ENCODE peak calls at places on chromosomes 16 and 17, in four cellular contexts. One of them, this sample, is unnamed.

GRCh38 chr17:77851921-77852320 is 106.6 kb upstream of the TNRC6C start:
- DNase-seq in fibroblast of lung: no peak
- DNase-seq in PC-9: no peak
- DNase-seq in CD8-positive, alpha-beta T cell: no peak
- DNase-seq in this sample: no peak

GRCh38 chr16:65534121-65534528 is 412.3 kb upstream of the CDH11 start:
- DNase-seq in PC-9: no peak
- DNase-seq in CD8-positive, alpha-beta T cell: no peak
- DNase-seq in fibroblast of lung: peak; percentile 66
- DNase-seq in this sample: no peak

GRCh38 chr17:68749742-68750562 is 148.8 kb upstream of the FAM20A start:
- DNase-seq in PC-9: no peak
- DNase-seq in fibroblast of lung: no peak
- DNase-seq in CD8-positive, alpha-beta T cell: no peak
- DNase-seq in this sample: no peak

GRCh38 chr16:84715854-84716253 is 16.1 kb downstream of the USP10 start:
- DNase-seq in PC-9: no peak
- DNase-seq in CD8-positive, alpha-beta T cell: no peak
- DNase-seq in fibroblast of lung: no peak
- DNase-seq in this sample: no peak

GRCh38 chr17:10121971-10122707 is 76.3 kb downstream of the GAS7 start:
- DNase-seq in PC-9: no peak
- DNase-seq in fibroblast of lung: no peak
- DNase-seq in CD8-positive, alpha-beta T cell: peak; percentile 30
- DNase-seq in this sample: no peak

GRCh38 chr17:73841431-73842060 is 197.3 kb upstream of the SDK2 start:
- DNase-seq in PC-9: no peak
- DNase-seq in fibroblast of lung: no peak
- DNase-seq in CD8-positive, alpha-beta T cell: no peak
- DNase-seq in this sample: no peak

GRCh38 chr17:56594528-56595418 is 1.3 kb downstream of the NOG start:
- DNase-seq in CD8-positive, alpha-beta T cell: peak; percentile 25
- DNase-seq in fibroblast of lung: peak; percentile 30
- DNase-seq in PC-9: peak; percentile 60
- DNase-seq in this sample: no peak

GRCh38 chr17:59038734-59039133 is 67.9 kb downstream of the TRIM37 start:
- DNase-seq in PC-9: no peak
- DNase-seq in fibroblast of lung: peak; percentile 56
- DNase-seq in CD8-positive, alpha-beta T cell: no peak
- DNase-seq in this sample: no peak

GRCh38 chr17:79029327-79030009 is 5.5 kb downstream of the C1QTNF1 start:
- DNase-seq in fibroblast of lung: no peak
- DNase-seq in CD8-positive, alpha-beta T cell: no peak
- DNase-seq in PC-9: no peak
- DNase-seq in this sample: no peak

GRCh38 chr17:42989146-42989545 is 8.8 kb downstream of the RUNDC1 start:
- DNase-seq in PC-9: no peak
- DNase-seq in fibroblast of lung: no peak
- DNase-seq in CD8-positive, alpha-beta T cell: no peak
- DNase-seq in this sample: no peak

GRCh38 chr17:34386925-34387550 is 24.0 kb upstream of the CCL1 start:
- DNase-seq in fibroblast of lung: peak; percentile 2
- DNase-seq in CD8-positive, alpha-beta T cell: no peak
- DNase-seq in PC-9: no peak
- DNase-seq in this sample: no peak

GRCh38 chr16:58515871-58516767 is 802 bp downstream of the SETD6 start:
- DNase-seq in fibroblast of lung: no peak
- DNase-seq in CD8-positive, alpha-beta T cell: peak; percentile 47
- DNase-seq in PC-9: peak; percentile 59
- DNase-seq in this sample: no peak

GRCh38 chr16:69711115-69711740 is 15.1 kb downstream of the NQO1 start:
- DNase-seq in fibroblast of lung: peak; percentile 94
- DNase-seq in CD8-positive, alpha-beta T cell: no peak
- DNase-seq in PC-9: peak; percentile 63
- DNase-seq in this sample: peak; percentile 15

GRCh38 chr17:61251939-61252865 is 147.4 kb upstream of the TBX2 start:
- DNase-seq in PC-9: no peak
- DNase-seq in CD8-positive, alpha-beta T cell: peak; percentile 7
- DNase-seq in fibroblast of lung: peak; percentile 97
- DNase-seq in this sample: peak; percentile 99

GRCh38 chr16:86142801-86143236 is 243.9 kb downstream of the IRF8 start:
- DNase-seq in CD8-positive, alpha-beta T cell: no peak
- DNase-seq in PC-9: no peak
- DNase-seq in fibroblast of lung: peak; percentile 14
- DNase-seq in this sample: peak; percentile 13

GRCh38 chr17:78817123-78817522 is 23.5 kb downstream of the USP36 start:
- DNase-seq in fibroblast of lung: no peak
- DNase-seq in CD8-positive, alpha-beta T cell: peak; percentile 72
- DNase-seq in PC-9: no peak
- DNase-seq in this sample: no peak

GRCh38 chr16:89552913-89553312 is 7.6 kb upstream of the RPL13 start:
- DNase-seq in fibroblast of lung: no peak
- DNase-seq in PC-9: no peak
- DNase-seq in CD8-positive, alpha-beta T cell: no peak
- DNase-seq in this sample: no peak

GRCh38 chr16:49356728-49357488 is 16.7 kb upstream of the C16orf78 start:
- DNase-seq in fibroblast of lung: no peak
- DNase-seq in CD8-positive, alpha-beta T cell: no peak
- DNase-seq in PC-9: no peak
- DNase-seq in this sample: no peak

GRCh38 chr17:42203354-42203753 is 9.1 kb upstream of the GHDC start:
- DNase-seq in fibroblast of lung: no peak
- DNase-seq in CD8-positive, alpha-beta T cell: no peak
- DNase-seq in PC-9: no peak
- DNase-seq in this sample: no peak

GRCh38 chr17:42101513-42102292 is 3.4 kb upstream of the ZNF385C start:
- DNase-seq in fibroblast of lung: peak; percentile 50
- DNase-seq in PC-9: no peak
- DNase-seq in CD8-positive, alpha-beta T cell: peak; percentile 72
- DNase-seq in this sample: peak; percentile 18

GRCh38 chr17:79812206-79812968 is 15.5 kb upstream of the CBX8 start:
- DNase-seq in CD8-positive, alpha-beta T cell: no peak
- DNase-seq in PC-9: no peak
- DNase-seq in fibroblast of lung: no peak
- DNase-seq in this sample: no peak

GRCh38 chr17:49260011-49260921 is 29.7 kb upstream of the PHOSPHO1 start:
- DNase-seq in PC-9: peak; percentile 62
- DNase-seq in fibroblast of lung: peak; percentile 89
- DNase-seq in CD8-positive, alpha-beta T cell: peak; percentile 51
- DNase-seq in this sample: no peak

GRCh38 chr17:38746893-38747384 is 1.2 kb downstream of the PCGF2 start:
- DNase-seq in PC-9: no peak
- DNase-seq in fibroblast of lung: no peak
- DNase-seq in CD8-positive, alpha-beta T cell: no peak
- DNase-seq in this sample: no peak

GRCh38 chr17:40844671-40845107 is 22.3 kb upstream of the KRT10 start:
- DNase-seq in PC-9: no peak
- DNase-seq in CD8-positive, alpha-beta T cell: no peak
- DNase-seq in fibroblast of lung: no peak
- DNase-seq in this sample: no peak

GRCh38 chr16:4706871-4707270 is 13.5 kb downstream of the NUDT16L1 start:
- DNase-seq in CD8-positive, alpha-beta T cell: no peak
- DNase-seq in fibroblast of lung: no peak
- DNase-seq in PC-9: no peak
- DNase-seq in this sample: no peak

GRCh38 chr17:36600477-36600876 is 906 bp upstream of the MRM1 start:
- DNase-seq in fibroblast of lung: no peak
- DNase-seq in PC-9: no peak
- DNase-seq in CD8-positive, alpha-beta T cell: no peak
- DNase-seq in this sample: no peak

GRCh38 chr17:36602924-36603384 is 1.6 kb downstream of the MRM1 start:
- DNase-seq in fibroblast of lung: peak; percentile 62
- DNase-seq in CD8-positive, alpha-beta T cell: peak; percentile 68
- DNase-seq in PC-9: peak; percentile 53
- DNase-seq in this sample: peak; percentile 34

GRCh38 chr17:36602030-36602737 is 801 bp downstream of the MRM1 start:
- DNase-seq in PC-9: no peak
- DNase-seq in fibroblast of lung: peak; percentile 17
- DNase-seq in CD8-positive, alpha-beta T cell: peak; percentile 15
- DNase-seq in this sample: no peak

GRCh38 chr17:36600936-36601302 is 464 bp upstream of the MRM1 start:
- DNase-seq in CD8-positive, alpha-beta T cell: peak; percentile 35
- DNase-seq in fibroblast of lung: no peak
- DNase-seq in PC-9: no peak
- DNase-seq in this sample: no peak

DNA sequence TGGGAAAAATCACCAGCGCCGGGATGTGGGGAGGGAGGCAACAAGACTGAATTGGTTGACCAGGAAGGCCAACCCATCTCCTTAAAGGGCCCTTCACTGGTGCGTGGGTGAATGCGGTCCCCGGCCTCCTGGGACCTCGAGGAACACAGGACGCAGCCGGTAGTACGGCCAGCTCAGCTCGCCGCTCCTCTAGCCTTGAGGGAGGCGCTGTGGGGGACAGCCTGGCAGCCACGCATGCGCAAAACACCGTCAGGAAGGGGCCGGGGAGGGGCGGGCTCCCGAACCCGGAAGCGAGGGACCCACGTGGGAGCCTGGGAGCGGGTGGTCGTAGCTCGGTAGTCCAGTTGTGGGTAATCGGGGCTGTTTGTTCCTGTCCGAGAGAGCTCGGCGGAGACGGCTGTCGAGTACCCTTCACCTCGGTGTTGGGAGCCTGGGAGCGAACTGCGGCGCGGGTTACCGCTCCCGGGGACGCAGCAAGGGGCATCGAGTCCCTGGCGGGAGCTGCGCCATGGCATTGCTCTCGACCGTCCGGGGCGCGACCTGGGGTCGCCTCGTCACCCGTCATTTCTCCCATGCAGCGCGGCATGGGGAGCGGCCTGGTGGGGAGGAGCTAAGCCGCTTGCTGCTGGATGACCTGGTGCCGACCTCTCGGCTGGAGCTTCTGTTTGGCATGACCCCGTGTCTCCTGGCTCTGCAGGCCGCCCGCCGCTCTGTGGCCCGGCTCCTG is at the start of gene MRM1:
- DNase-seq in PC-9: peak; percentile 86
- DNase-seq in CD8-positive, alpha-beta T cell: peak; percentile 93
- DNase-seq in fibroblast of lung: peak; percentile 87
- DNase-seq in this sample: peak; percentile 58
- TF ChIP-seq CTCF in PC-9: no peak
- TF ChIP-seq CTCF in CD8-positive, alpha-beta T cell: no peak
- TF ChIP-seq CTCF in fibroblast of lung: no peak
- TF ChIP-seq CTCF in this sample: no peak

GRCh38 chr16:29898786-29899515 is 399 bp downstream of the SEZ6L2 start:
- DNase-seq in PC-9: peak; percentile 51
- DNase-seq in CD8-positive, alpha-beta T cell: no peak
- DNase-seq in fibroblast of lung: no peak
- DNase-seq in this sample: no peak
- H3K4me3 ChIP-seq in PC-9: peak overlapping the region; percentile 72
- H3K4me3 ChIP-seq in CD8-positive, alpha-beta T cell: no peak overlapping the region
- H3K4me3 ChIP-seq in fibroblast of lung: no peak overlapping the region
- H3K4me3 ChIP-seq in this sample: peak overlapping the region; percentile 55

GRCh38 chr17:11980813-11981212 is 16.5 kb downstream of the ZNF18 start:
- DNase-seq in fibroblast of lung: no peak
- DNase-seq in PC-9: no peak
- DNase-seq in CD8-positive, alpha-beta T cell: no peak
- DNase-seq in this sample: no peak
- TF ChIP-seq CTCF in fibroblast of lung: peak; percentile 51
- TF ChIP-seq CTCF in PC-9: no peak
- TF ChIP-seq CTCF in CD8-positive, alpha-beta T cell: no peak
- TF ChIP-seq CTCF in this sample: peak; percentile 34

DNA sequence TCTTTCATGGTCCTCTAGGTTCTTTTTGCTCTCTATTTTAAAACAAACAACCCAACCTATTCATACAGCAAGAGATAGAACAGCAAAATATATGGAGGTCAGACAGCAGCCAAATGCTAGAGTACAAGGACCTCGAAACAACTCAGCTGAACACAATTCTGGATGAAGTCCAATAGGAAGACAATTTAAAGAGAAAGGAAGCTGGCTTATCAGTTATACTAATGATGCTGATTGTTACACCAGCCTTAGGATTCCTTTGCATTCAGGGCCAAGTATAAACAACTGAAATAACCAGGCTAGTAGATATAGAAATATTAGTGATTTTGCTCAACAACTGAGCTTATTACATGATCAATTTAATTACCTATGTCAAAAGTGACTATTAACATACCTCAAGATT is 2.5 kb downstream of the SSH2 start:
- DNase-seq in CD8-positive, alpha-beta T cell: no peak
- DNase-seq in PC-9: no peak
- DNase-seq in fibroblast of lung: peak; percentile 21
- DNase-seq in this sample: no peak
- H3K4me3 ChIP-seq in CD8-positive, alpha-beta T cell: no peak overlapping the region
- H3K4me3 ChIP-seq in PC-9: peak overlapping the region; percentile 73
- H3K4me3 ChIP-seq in fibroblast of lung: no peak overlapping the region
- H3K4me3 ChIP-seq in this sample: no peak overlapping the region

GRCh38 chr17:63189930-63190329 is 223.9 kb downstream of the TANC2 start:
- DNase-seq in fibroblast of lung: no peak
- DNase-seq in PC-9: no peak
- DNase-seq in CD8-positive, alpha-beta T cell: no peak
- DNase-seq in this sample: no peak

GRCh38 chr17:63181856-63182255 is 215.8 kb downstream of the TANC2 start:
- DNase-seq in PC-9: no peak
- DNase-seq in fibroblast of lung: no peak
- DNase-seq in CD8-positive, alpha-beta T cell: no peak
- DNase-seq in this sample: no peak

GRCh38 chr17:63190821-63191220 is 224.8 kb downstream of the TANC2 start:
- DNase-seq in CD8-positive, alpha-beta T cell: no peak
- DNase-seq in PC-9: no peak
- DNase-seq in fibroblast of lung: no peak
- DNase-seq in this sample: no peak

GRCh38 chr17:63189082-63189481 is 223.0 kb downstream of the TANC2 start:
- DNase-seq in fibroblast of lung: peak; percentile 77
- DNase-seq in PC-9: no peak
- DNase-seq in CD8-positive, alpha-beta T cell: no peak
- DNase-seq in this sample: peak; percentile 24

DNA sequence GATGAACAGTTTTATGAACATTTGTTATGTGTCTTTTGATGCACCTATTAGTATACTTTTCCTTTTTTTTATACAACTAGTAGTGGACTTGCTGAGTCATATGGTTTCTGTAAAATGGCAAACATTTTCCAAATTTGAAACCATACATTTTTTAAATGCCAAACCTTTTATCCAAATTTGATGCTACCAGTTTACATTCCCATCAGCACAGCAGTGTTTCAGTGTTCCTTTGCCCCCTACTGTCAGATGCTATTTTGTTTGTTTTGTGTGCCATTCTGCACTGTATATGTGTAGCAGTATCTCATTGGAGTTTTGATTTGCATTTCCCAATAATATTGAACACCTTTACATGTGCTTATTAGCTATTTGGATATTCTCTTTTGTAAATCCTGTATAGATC is 219.4 kb downstream of the TANC2 start:
- DNase-seq in fibroblast of lung: no peak
- DNase-seq in PC-9: no peak
- DNase-seq in CD8-positive, alpha-beta T cell: no peak
- DNase-seq in this sample: no peak
- TF ChIP-seq CTCF in fibroblast of lung: no peak
- TF ChIP-seq CTCF in PC-9: no peak
- TF ChIP-seq CTCF in CD8-positive, alpha-beta T cell: no peak
- TF ChIP-seq CTCF in this sample: no peak

GRCh38 chr16:78742501-78743283 is 643.2 kb downstream of the WWOX start:
- DNase-seq in PC-9: no peak
- DNase-seq in CD8-positive, alpha-beta T cell: peak; percentile 64
- DNase-seq in fibroblast of lung: peak; percentile 10
- DNase-seq in this sample: no peak
- H3K4me3 ChIP-seq in PC-9: no peak overlapping the region
- H3K4me3 ChIP-seq in CD8-positive, alpha-beta T cell: peak overlapping the region; percentile 6
- H3K4me3 ChIP-seq in fibroblast of lung: no peak overlapping the region
- H3K4me3 ChIP-seq in this sample: no peak overlapping the region

GRCh38 chr16:81583893-81584705 is 139.5 kb downstream of the CMIP start:
- DNase-seq in CD8-positive, alpha-beta T cell: no peak
- DNase-seq in fibroblast of lung: peak; percentile 88
- DNase-seq in PC-9: peak; percentile 24
- DNase-seq in this sample: no peak
- TF ChIP-seq CTCF in CD8-positive, alpha-beta T cell: no peak
- TF ChIP-seq CTCF in fibroblast of lung: no peak
- TF ChIP-seq CTCF in PC-9: no peak
- TF ChIP-seq CTCF in this sample: no peak

This sample was measured in astrocyte of the cerebellum.